ENCODE peak calls at places on chromosomes 6 and 20, in five cellular contexts. P is prostate gland, N is GM23338, Z is HCT116, H is stomach. R is an unnamed sample. For H3K36me3, the result is how much of the 10 kb centered on the place peaks cover.

GRCh38 chr6:106975699-106976032 is 1.1 kb upstream of the CD24 start:
- DNase-seq in P (no peak), N (peak), Z (no peak), H (no peak), R (no peak)

GRCh38 chr6:137235686-137236085 is 16.5 kb upstream of the IFNGR1 start:
- DNase-seq in P (no peak), N (no peak), Z (no peak), H (no peak), R (no peak)

GRCh38 chr6:28643017-28643740 is 117.5 kb downstream of the GPX5 start:
- DNase-seq in P (no peak), N (peak), Z (peak), H (no peak), R (no peak)

GRCh38 chr20:10502098-10502526 is 67.0 kb downstream of the SLX4IP start:
- DNase-seq in P (no peak), N (no peak), Z (no peak), H (no peak), R (no peak)

GRCh38 chr20:13900506-13900905 is 89.9 kb downstream of the SEL1L2 start:
- DNase-seq in P (no peak), N (peak), Z (no peak), H (no peak), R (no peak)

GRCh38 chr6:170276369-170277057 is 14.4 kb downstream of the DLL1 start:
- DNase-seq in P (no peak), N (no peak), Z (no peak), H (peak), R (peak)

GRCh38 chr20:5510446-5510845 is 193.7 kb upstream of the PROKR2 start:
- DNase-seq in P (no peak), N (peak), Z (no peak), H (no peak), R (no peak)

GRCh38 chr6:44789790-44790189 is 402.3 kb downstream of the CDC5L start:
- DNase-seq in P (peak), N (no peak), Z (no peak), H (no peak), R (no peak)

GRCh38 chr6:13924949-13925881 is at the start of gene RNF182:
- DNase-seq in P (no peak), N (peak), Z (no peak), H (no peak), R (peak)

GRCh38 chr20:38432292-38432691 is 2.8 kb downstream of the SNHG17 start:
- DNase-seq in P (no peak), N (no peak), Z (no peak), H (no peak), R (no peak)

GRCh38 chr20:32976746-32977145 is 27.5 kb downstream of the SUN5 start:
- DNase-seq in P (no peak), N (no peak), Z (no peak), H (no peak), R (no peak)

GRCh38 chr6:90454835-90455427 is 131.9 kb downstream of the MAP3K7 start:
- DNase-seq in P (no peak), N (no peak), Z (no peak), H (no peak), R (no peak)

GRCh38 chr6:47479874-47480273 is 2.3 kb downstream of the CD2AP start:
- DNase-seq in P (no peak), N (no peak), Z (no peak), H (no peak), R (no peak)

GRCh38 chr6:134436281-134436815 is 118.4 kb upstream of the SGK1 start:
- DNase-seq in P (no peak), N (no peak), Z (peak), H (no peak), R (no peak)

GRCh38 chr6:29723666-29724588 is 693 bp downstream of the HLA-F start:
- DNase-seq in P (peak), N (peak), Z (no peak), H (peak), R (peak)

GRCh38 chr20:57680934-57681914 is 28.6 kb downstream of the PMEPA1 start:
- DNase-seq in P (no peak), N (no peak), Z (no peak), H (no peak), R (peak)

GRCh38 chr6:98547634-98548033 is 286.7 kb upstream of the POU3F2 start:
- DNase-seq in P (no peak), N (no peak), Z (no peak), H (no peak), R (no peak)

GRCh38 chr6:115729036-115729435 is 331.7 kb downstream of the FRK start:
- DNase-seq in P (no peak), N (no peak), Z (no peak), H (no peak), R (peak)

GRCh38 chr6:126030045-126030444 is 43.7 kb downstream of the TRMT11 start:
- DNase-seq in P (no peak), N (no peak), Z (no peak), H (no peak), R (no peak)

GRCh38 chr20:54366669-54367068 is 108.7 kb upstream of the DOK5 start:
- DNase-seq in P (no peak), N (no peak), Z (no peak), H (no peak), R (no peak)

GRCh38 chr6:145147559-145147958 is 587.8 kb downstream of the EPM2A start:
- DNase-seq in P (no peak), N (no peak), Z (no peak), H (no peak), R (no peak)

GRCh38 chr6:95519228-95520037 is 57.9 kb upstream of the MANEA start:
- DNase-seq in P (no peak), N (no peak), Z (no peak), H (no peak), R (peak)

GRCh38 chr6:100300221-100300736 is 164.4 kb downstream of the SIM1 start:
- DNase-seq in P (no peak), N (no peak), Z (peak), H (no peak), R (no peak)

GRCh38 chr20:44222969-44223368 is 12.4 kb upstream of the OSER1 start:
- DNase-seq in P (no peak), N (peak), Z (peak), H (no peak), R (no peak)

GRCh38 chr6:144488590-144488989 is 203.5 kb downstream of the UTRN start:
- DNase-seq in P (no peak), N (no peak), Z (no peak), H (no peak), R (no peak)

GRCh38 chr6:43737272-43738081 is 32.5 kb upstream of the VEGFA start:
- DNase-seq in P (no peak), N (peak), Z (no peak), H (no peak), R (peak)

GRCh38 chr6:16406966-16407365 is 168.6 kb downstream of the GMPR start:
- DNase-seq in P (no peak), N (no peak), Z (no peak), H (no peak), R (no peak)

GRCh38 chr20:56400001-56400640 is 7.7 kb downstream of the CSTF1 start:
- DNase-seq in P (peak), N (peak), Z (peak), H (peak), R (no peak)

GRCh38 chr6:166194885-166195860 is 27.5 kb upstream of the TBXT start:
- DNase-seq in P (no peak), N (no peak), Z (no peak), H (no peak), R (no peak)

GRCh38 chr20:36154696-36155628 is at the start of gene EPB41L1:
- DNase-seq in P (peak), N (peak), Z (no peak), H (no peak), R (no peak)

GRCh38 chr6:44010411-44011349 is 116.6 kb downstream of the MRPL14 start:
- DNase-seq in P (no peak), N (no peak), Z (peak), H (no peak), R (peak)

GRCh38 chr6:20180935-20181334 is 31.3 kb downstream of the MBOAT1 start:
- DNase-seq in P (no peak), N (no peak), Z (no peak), H (no peak), R (no peak)

GRCh38 chr6:92684386-92684785 is 735.0 kb downstream of the EPHA7 start:
- DNase-seq in P (no peak), N (no peak), Z (no peak), H (no peak), R (no peak)

GRCh38 chr6:106256201-106256968 is 69.2 kb downstream of the ATG5 start:
- DNase-seq in P (no peak), N (no peak), Z (no peak), H (no peak), R (no peak)

GRCh38 chr6:157877573-157878011 is 54.5 kb downstream of the SNX9 start:
- DNase-seq in P (no peak), N (no peak), Z (no peak), H (no peak), R (no peak)

GRCh38 chr6:36516991-36517390 is 30.3 kb downstream of the STK38 start:
- DNase-seq in P (no peak), N (no peak), Z (no peak), H (no peak), R (no peak)
- H3K36me3 ChIP-seq in P (under half), N (under half), Z (under half), H (under half), R (half or more)

GRCh38 chr6:41587223-41587879 is 41.2 kb downstream of the FOXP4 start:
- DNase-seq in P (no peak), N (no peak), Z (no peak), H (peak), R (no peak)
- TF ChIP-seq CTCF in P (no peak), N (peak), Z (no peak), H (no peak), R (no peak)

DNA sequence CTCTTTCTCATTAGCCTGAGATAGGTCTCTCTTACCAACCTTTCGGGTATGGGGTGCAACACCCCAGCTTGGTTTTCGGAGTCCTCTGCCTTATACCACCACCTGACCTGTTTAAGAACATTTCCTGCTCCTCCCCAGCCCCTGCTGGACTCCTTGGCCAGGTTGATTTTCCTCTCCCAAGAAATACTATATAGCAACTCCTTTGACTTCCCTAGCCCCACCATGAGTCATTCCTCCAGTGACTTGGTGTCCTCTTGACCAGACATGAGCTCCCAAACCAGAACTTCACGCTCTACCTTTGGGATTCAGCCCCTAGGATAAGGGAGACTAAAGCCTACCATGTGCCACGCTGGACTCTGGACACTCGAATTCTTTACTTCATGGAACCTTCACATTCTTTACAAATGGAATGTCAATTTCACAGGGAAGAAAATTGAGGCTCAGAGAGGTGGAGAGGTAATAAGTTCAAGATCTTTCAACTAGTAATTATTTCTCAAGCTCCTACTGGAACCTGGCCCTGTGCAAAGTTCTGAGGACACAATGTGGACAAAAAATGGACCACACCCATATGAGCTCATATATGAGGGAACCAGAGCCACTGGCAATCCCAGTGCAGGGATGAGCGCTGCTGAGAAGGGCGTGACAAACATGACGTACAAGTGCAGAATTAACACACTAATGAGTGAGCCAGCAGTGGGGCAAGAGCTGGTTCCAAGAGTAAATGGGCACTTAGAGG is 48.2 kb downstream of the SIRPA start:
- DNase-seq in P (no peak), N (no peak), Z (no peak), H (no peak), R (peak)
- TF ChIP-seq POLR2AphosphoS5 in P (no peak), N (no peak), Z (no peak), H (no peak), R (no peak)

GRCh38 chr20:1462001-1462400 is 4.6 kb downstream of the NSFL1C start:
- DNase-seq in P (no peak), N (no peak), Z (no peak), H (no peak), R (no peak)
- H3K36me3 ChIP-seq in P (under half), N (under half), Z (under half), H (under half), R (under half)

GRCh38 chr6:127092486-127092885 is 26.0 kb upstream of the RSPO3 start:
- DNase-seq in P (no peak), N (no peak), Z (no peak), H (no peak), R (no peak)

GRCh38 chr6:127090051-127090450 is 28.4 kb upstream of the RSPO3 start:
- DNase-seq in P (no peak), N (peak), Z (no peak), H (no peak), R (no peak)
- TF ChIP-seq CTCF in P (no peak), N (no peak), Z (no peak), H (no peak), R (no peak)